ENCODE peak calls at places on chromosomes 7 and 10, in ten cellular contexts. M is iPS-NIHi11, L is cardiac fibroblast, S is HEK293T, U is Right ventricle myocardium superior, J is GOT3, T is T-helper 1 cell, E is T1000, W is PC-3, Y is H9. R is an unnamed sample.

GRCh38 chr10:87670591-87670990 is 10.9 kb downstream of the PAPSS2 start:
- DNase-seq in E (no peak), U (no peak), M (no peak), Y (no peak), S (no peak), T (no peak), J (no peak), L (peak; percentile 80), W (no peak), R (no peak)

GRCh38 chr7:72325561-72325960 is 86.6 kb downstream of the CALN1 start:
- DNase-seq in M (no peak), J (no peak), U (no peak), Y (no peak), T (no peak), W (peak; percentile 78), L (no peak), E (no peak), S (no peak), R (no peak)

GRCh38 chr10:42646692-42647640 is 8.6 kb upstream of the ZNF33B start:
- DNase-seq in T (no peak), L (no peak), Y (no peak), U (no peak), S (no peak), M (no peak), W (peak; percentile 76), J (no peak), E (no peak), R (peak; percentile 68)

GRCh38 chr7:94272821-94273583 is 121.7 kb upstream of the COL1A2 start:
- DNase-seq in L (peak; percentile 63), W (no peak), S (no peak), M (no peak), E (no peak), T (no peak), Y (no peak), J (no peak), U (no peak), R (no peak)

GRCh38 chr10:124162136-124162535 is 68.7 kb upstream of the CHST15 start:
- DNase-seq in U (no peak), M (no peak), T (no peak), W (no peak), E (no peak), S (no peak), J (no peak), L (no peak), Y (no peak), R (no peak)

GRCh38 chr10:50992972-50993766 is 81.1 kb upstream of the PRKG1 start:
- DNase-seq in M (peak; percentile 12), Y (peak; percentile 38), U (peak; percentile 45), J (no peak), W (peak; percentile 17), S (no peak), T (no peak), E (no peak), L (peak; percentile 90), R (peak; percentile 81)

GRCh38 chr10:44198780-44199097 is 186.2 kb downstream of the CXCL12 start:
- DNase-seq in Y (no peak), U (peak; percentile 64), M (no peak), T (no peak), E (no peak), W (no peak), J (no peak), L (peak; percentile 21), S (no peak), R (peak; percentile 29)

GRCh38 chr7:92835140-92835850 is 1.1 kb downstream of the CDK6 start:
- DNase-seq in E (no peak), J (no peak), U (peak; percentile 71), W (peak; percentile 62), Y (peak; percentile 76), S (peak; percentile 42), M (peak; percentile 64), L (peak; percentile 84), T (peak; percentile 31), R (peak; percentile 96)

GRCh38 chr10:23439452-23439919 is 611 bp downstream of the OTUD1 start:
- DNase-seq in E (no peak), J (no peak), M (peak; percentile 53), U (no peak), S (peak; percentile 34), L (peak; percentile 14), Y (peak; percentile 33), W (no peak), T (peak; percentile 33), R (peak; percentile 60)

GRCh38 chr10:103192451-103193106 is 493 bp downstream of the NT5C2 start:
- DNase-seq in Y (peak; percentile 66), U (peak; percentile 92), T (peak; percentile 25), M (peak; percentile 59), S (peak; percentile 64), E (peak; percentile 10), L (peak; percentile 82), J (no peak), W (peak; percentile 56), R (peak; percentile 92)

GRCh38 chr7:5667391-5667790 is 114.1 kb downstream of the RNF216 start:
- DNase-seq in S (no peak), U (no peak), E (no peak), T (no peak), W (no peak), J (no peak), L (no peak), Y (no peak), M (no peak), R (peak; percentile 77)

GRCh38 chr7:103134866-103135554 is 13.9 kb downstream of the NAPEPLD start:
- DNase-seq in U (no peak), M (no peak), Y (no peak), J (no peak), T (no peak), S (no peak), W (no peak), E (no peak), L (peak; percentile 22), R (no peak)

GRCh38 chr10:48811461-48811860 is 126.8 kb downstream of the WDFY4 start:
- DNase-seq in U (no peak), S (no peak), J (no peak), T (no peak), E (no peak), L (peak; percentile 5), Y (no peak), M (no peak), W (peak; percentile 24), R (no peak)

GRCh38 chr10:110174201-110174600 is 33.2 kb upstream of the MXI1 start:
- DNase-seq in U (no peak), T (no peak), W (no peak), L (no peak), S (no peak), M (no peak), E (no peak), Y (peak; percentile 18), J (no peak), R (no peak)

R was measured in islet precursor cell.